ENCODE peak calls at places on chromosomes 16 and 17, in seven cellular contexts. C is T-helper 2 cell; G is psoas muscle; Q is activated naive CD4-positive, alpha-beta T cell treated with anti-CD3 and anti-CD28 coated beads, Interleukin-2, amount 10 ng/mL, durations not matched to agents 7 days and 5 days; M is HEK293T; Z is EH; L is breast epithelium. W is an unnamed sample.

GRCh38 chr17:63001689-63002394 is 35.8 kb downstream of the TANC2 start:
- DNase-seq in C (no peak), Q (no peak), Z (no peak), M (no peak), L (no peak), G (no peak), W (no peak)

GRCh38 chr16:15925631-15926030 is 23.8 kb upstream of the ABCC1 start:
- DNase-seq in M (no peak), Z (no peak), C (no peak), G (no peak), L (no peak), Q (no peak), W (no peak)

GRCh38 chr17:31878703-31879073 is 19.6 kb upstream of the COPRS start:
- DNase-seq in M (no peak), Z (no peak), L (no peak), G (no peak), C (no peak), Q (no peak), W (no peak)

GRCh38 chr17:35812456-35812855 is 3.2 kb downstream of the TAF15 start:
- DNase-seq in C (no peak), L (no peak), Z (no peak), G (no peak), Q (no peak), M (no peak), W (no peak)

GRCh38 chr16:67666032-67666537 is 465 bp downstream of the ENKD1 start:
- DNase-seq in C (no peak), G (peak), L (no peak), M (no peak), Z (peak), Q (no peak), W (no peak)

GRCh38 chr16:56910114-56910511 is 21.8 kb upstream of the HERPUD1 start:
- DNase-seq in C (no peak), G (no peak), M (no peak), Q (no peak), Z (no peak), L (no peak), W (no peak)

GRCh38 chr16:89320717-89321501 is 103.4 kb downstream of the ZNF778 start:
- DNase-seq in Q (no peak), C (no peak), M (no peak), L (no peak), Z (peak), G (peak), W (no peak)

GRCh38 chr17:83081561-83082201 is 2.3 kb downstream of the METRNL start:
- DNase-seq in Q (no peak), C (peak), M (no peak), Z (peak), G (peak), L (no peak), W (no peak)

GRCh38 chr16:31182391-31182790 is 2.5 kb downstream of the FUS start:
- DNase-seq in C (no peak), Z (peak), L (no peak), M (no peak), Q (no peak), G (no peak), W (no peak)

GRCh38 chr16:72066747-72067146 is 3.7 kb downstream of the HPR start:
- DNase-seq in Z (peak), L (no peak), G (no peak), Q (no peak), M (peak), C (peak), W (peak)

GRCh38 chr17:11240041-11240801 is 792 bp upstream of the SHISA6 start:
- DNase-seq in Q (no peak), Z (no peak), G (peak), L (no peak), M (no peak), C (no peak), W (no peak)

GRCh38 chr17:47120521-47121095 is 68.5 kb downstream of the CDC27 start:
- DNase-seq in C (no peak), Z (peak), G (no peak), M (no peak), Q (no peak), L (no peak), W (no peak)

GRCh38 chr16:66617728-66618127 is 13.2 kb downstream of the CMTM3 start:
- DNase-seq in M (no peak), G (no peak), C (no peak), Z (no peak), L (peak), Q (no peak), W (no peak)

GRCh38 chr16:70695351-70696070 is 9.7 kb upstream of the MTSS2 start:
- DNase-seq in M (no peak), Z (peak), C (no peak), L (no peak), Q (peak), G (peak), W (peak)

GRCh38 chr16:15911198-15911597 is 22.8 kb upstream of the CEP20 start:
- DNase-seq in G (no peak), C (no peak), M (no peak), L (no peak), Q (no peak), Z (no peak), W (no peak)

GRCh38 chr17:42536372-42537155 is 523 bp downstream of the NAGLU start:
- DNase-seq in C (peak), Z (peak), G (peak), M (peak), Q (peak), L (no peak), W (no peak)

GRCh38 chr17:63685021-63685420 is 14.9 kb downstream of the LIMD2 start:
- DNase-seq in G (no peak), Z (no peak), L (no peak), M (no peak), Q (no peak), C (no peak), W (no peak)

GRCh38 chr16:76278976-76279375 is 1.8 kb downstream of the CNTNAP4 start:
- DNase-seq in Q (no peak), C (no peak), L (no peak), Z (no peak), G (no peak), M (no peak), W (peak)

GRCh38 chr17:42023524-42024349 is 3.8 kb downstream of the NKIRAS2 start:
- DNase-seq in Z (no peak), M (no peak), C (no peak), L (peak), Q (no peak), G (no peak), W (no peak)

GRCh38 chr17:63911657-63912100 is 621 bp upstream of the CSHL1 start:
- DNase-seq in Q (peak), G (no peak), L (no peak), Z (peak), M (peak), C (peak), W (peak)

GRCh38 chr17:40284085-40284713 is 3.5 kb upstream of the CDC6 start:
- DNase-seq in Q (no peak), Z (peak), L (no peak), G (no peak), C (no peak), M (no peak), W (no peak)

GRCh38 chr16:1773703-1774455 is 945 bp upstream of the MRPS34 start:
- DNase-seq in Q (no peak), Z (peak), M (no peak), C (no peak), L (no peak), G (peak), W (no peak)

GRCh38 chr17:54982399-54982798 is 13.8 kb downstream of the STXBP4 start:
- DNase-seq in G (no peak), Z (peak), L (no peak), C (no peak), M (no peak), Q (no peak), W (no peak)

GRCh38 chr16:70594569-70594968 is 51.8 kb upstream of the IL34 start:
- DNase-seq in L (peak), C (no peak), Q (no peak), G (peak), M (no peak), Z (no peak), W (no peak)

GRCh38 chr16:65875362-65876199 is 490.9 kb upstream of the CDH5 start:
- DNase-seq in C (no peak), M (no peak), Q (no peak), Z (peak), G (no peak), L (no peak), W (no peak)